ENCODE peak calls at places on chromosomes 7 and 10, in four cellular contexts. O, A, T and W are unnamed samples. For H3K36me3, the result is how much of the 10 kb centered on the place peaks cover.

GRCh38 chr7:2523941-2524807 is 4.6 kb downstream of the LFNG start:
- DNase-seq in O (peak), A (peak), T (peak), W (peak)

GRCh38 chr10:110363572-110364411 is 59.1 kb upstream of the SMNDC1 start:
- DNase-seq in O (no peak), A (no peak), T (no peak), W (peak)

GRCh38 chr10:131088619-131089018 is 222.9 kb downstream of the TCERG1L start:
- DNase-seq in O (no peak), A (peak), T (no peak), W (no peak)

GRCh38 chr10:90879062-90879461 is 7.3 kb downstream of the RPP30 start:
- DNase-seq in O (no peak), A (no peak), T (no peak), W (no peak)

GRCh38 chr7:105352018-105352612 is 36.6 kb downstream of the SRPK2 start:
- DNase-seq in O (peak), A (no peak), T (peak), W (peak)

GRCh38 chr10:42961156-42961589 is 115.7 kb upstream of the RET start:
- DNase-seq in O (no peak), A (no peak), T (no peak), W (no peak)

GRCh38 chr7:108045669-108046068 is 42.7 kb upstream of the LAMB1 start:
- DNase-seq in O (no peak), A (no peak), T (peak), W (no peak)

GRCh38 chr10:124883510-124884321 is 58.2 kb upstream of the ZRANB1 start:
- DNase-seq in O (no peak), A (no peak), T (no peak), W (no peak)

GRCh38 chr10:103025696-103026095 is 107.6 kb downstream of the CNNM2 start:
- DNase-seq in O (no peak), A (no peak), T (no peak), W (no peak)

GRCh38 chr7:30633223-30633622 is 38.5 kb downstream of the GARS1 start:
- DNase-seq in O (no peak), A (no peak), T (no peak), W (no peak)

GRCh38 chr7:122137291-122138077 is 6.6 kb downstream of the AASS start:
- DNase-seq in O (no peak), A (no peak), T (peak), W (no peak)

GRCh38 chr7:77378584-77378983 is 37.6 kb downstream of the GSAP start:
- DNase-seq in O (no peak), A (no peak), T (no peak), W (no peak)

GRCh38 chr7:1666779-1667565 is 3.1 kb upstream of the ELFN1 start:
- DNase-seq in O (no peak), A (peak), T (no peak), W (no peak)

GRCh38 chr7:81206217-81206616 is 287.4 kb upstream of the SEMA3C start:
- DNase-seq in O (no peak), A (no peak), T (no peak), W (no peak)

GRCh38 chr10:22629126-22629525 is 85.3 kb downstream of the PIP4K2A start:
- DNase-seq in O (peak), A (no peak), T (no peak), W (no peak)

GRCh38 chr10:70296406-70296899 is 12.6 kb upstream of the NPFFR1 start:
- DNase-seq in O (peak), A (no peak), T (peak), W (peak)

GRCh38 chr7:67788689-67789088 is 792.1 kb downstream of the TYW1 start:
- DNase-seq in O (no peak), A (no peak), T (no peak), W (no peak)

GRCh38 chr10:15738237-15738928 is 18.7 kb upstream of the ITGA8 start:
- DNase-seq in O (no peak), A (no peak), T (no peak), W (no peak)

GRCh38 chr10:91412688-91413087 is 2.5 kb downstream of the HECTD2 start:
- DNase-seq in O (no peak), A (peak), T (no peak), W (no peak)

GRCh38 chr7:139159900-139160675 is 50.6 kb upstream of the ZC3HAV1 start:
- DNase-seq in O (peak), A (no peak), T (no peak), W (no peak)

GRCh38 chr10:45001382-45002148 is 842 bp downstream of the ZNF22 start:
- DNase-seq in O (peak), A (peak), T (peak), W (peak)
- TF ChIP-seq CTCF in O (no peak), A (peak), T (peak), W (no peak)

GRCh38 chr7:157850481-157851444 is 514.0 kb downstream of the DNAJB6 start:
- DNase-seq in O (no peak), A (no peak), T (no peak), W (no peak)

GRCh38 chr7:157853076-157853788 is 516.4 kb downstream of the DNAJB6 start:
- DNase-seq in O (no peak), A (no peak), T (no peak), W (no peak)

GRCh38 chr7:157853789-157854065 is 516.9 kb downstream of the DNAJB6 start:
- DNase-seq in O (no peak), A (no peak), T (no peak), W (no peak)

GRCh38 chr7:157849726-157850125 is 512.9 kb downstream of the DNAJB6 start:
- DNase-seq in O (no peak), A (no peak), T (no peak), W (no peak)

GRCh38 chr7:157851501-157852067 is 514.8 kb downstream of the DNAJB6 start:
- DNase-seq in O (peak), A (no peak), T (no peak), W (no peak)
- TF ChIP-seq EZH2 in O (no peak), A (no peak), T (no peak), W (no peak)

GRCh38 chr7:100467638-100468373 is 3.7 kb upstream of the SPACDR start:
- DNase-seq in O (no peak), A (no peak), T (no peak), W (no peak)

GRCh38 chr7:100472121-100472851 is 6.7 kb downstream of the TSC22D4 start:
- DNase-seq in O (no peak), A (no peak), T (no peak), W (no peak)

GRCh38 chr7:100471021-100471420 is 7.0 kb upstream of the SPACDR start:
- DNase-seq in O (no peak), A (no peak), T (no peak), W (no peak)

GRCh38 chr7:100466830-100467605 is 3.0 kb upstream of the SPACDR start:
- DNase-seq in O (no peak), A (no peak), T (no peak), W (no peak)

DNA sequence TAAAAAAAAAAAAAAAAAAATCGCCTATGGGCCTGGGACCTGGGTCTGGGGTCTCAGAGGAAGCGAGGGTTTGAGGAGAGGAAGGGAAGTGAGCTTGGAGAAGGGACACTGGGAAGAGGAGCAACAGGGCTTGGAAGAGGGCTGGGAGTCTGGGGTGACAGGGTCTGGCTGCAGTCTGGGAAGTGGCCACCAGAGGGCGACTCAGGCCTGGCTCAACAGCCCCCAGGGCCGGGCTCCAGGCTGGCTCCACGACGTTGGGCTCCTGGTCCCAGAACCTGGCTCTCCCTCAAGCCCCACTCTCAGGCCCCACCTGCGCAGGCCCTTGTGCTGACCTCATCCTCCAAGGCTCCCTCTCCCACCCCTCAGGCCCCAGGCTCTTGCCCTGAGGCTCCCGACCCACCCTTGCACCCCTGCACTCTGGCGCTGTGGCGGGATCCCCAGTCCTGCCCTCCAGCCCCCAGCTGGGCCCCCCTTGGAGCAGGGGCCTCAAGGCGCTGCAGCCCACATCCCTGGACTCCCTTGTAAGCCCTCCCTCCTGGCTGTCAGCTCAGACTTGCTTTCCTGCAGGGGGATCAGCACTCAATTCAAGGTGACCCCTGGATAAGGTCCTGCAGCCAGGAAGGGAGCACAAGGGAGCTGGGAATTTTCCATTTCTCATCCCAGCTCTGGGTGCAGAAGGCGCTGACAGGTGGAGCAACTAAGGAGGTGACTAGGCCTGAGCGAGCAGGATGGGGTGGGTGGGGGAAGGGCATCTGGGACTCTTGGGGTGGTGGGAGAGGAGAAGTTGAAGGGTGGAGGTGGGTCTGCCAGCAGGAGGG is 5.4 kb upstream of the SPACDR start:
- DNase-seq in O (peak), A (peak), T (peak), W (peak)
- H3K36me3 ChIP-seq in O (under half), A (under half), T (under half), W (under half)

DNA sequence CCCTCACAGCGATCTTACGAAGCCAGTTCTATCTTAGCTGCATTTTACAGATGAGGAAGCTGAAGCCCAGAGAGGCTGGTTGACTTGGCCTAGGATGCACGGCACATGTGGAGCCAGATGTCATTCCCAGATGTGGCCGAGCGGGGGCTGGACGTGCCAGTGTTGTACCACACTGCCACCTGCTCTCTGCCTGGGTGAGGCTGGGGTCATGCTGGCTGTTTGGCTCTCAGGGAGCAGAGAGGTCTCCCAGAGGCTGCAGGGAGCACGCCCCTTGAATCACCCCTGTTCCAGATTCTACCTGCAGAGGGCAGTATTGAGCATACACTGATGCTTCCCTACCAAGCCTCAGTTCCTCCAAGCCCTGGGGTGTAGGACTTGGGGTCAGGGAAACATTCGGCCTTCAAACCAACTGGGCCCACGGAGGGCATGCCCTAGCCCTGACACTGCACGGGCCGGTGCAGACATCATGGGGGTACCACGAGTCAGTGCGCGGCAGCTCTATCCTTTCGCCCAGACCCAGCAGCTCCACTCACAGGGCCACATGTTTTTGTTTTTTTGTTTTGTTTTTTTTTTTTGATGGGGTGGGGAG is 3.8 kb upstream of the GTF2IRD1 start:
- DNase-seq in O (peak), A (peak), T (peak), W (no peak)
- TF ChIP-seq CTCF in O (peak), A (peak), T (peak), W (peak)

GRCh38 chr7:157609516-157609915 is 272.7 kb downstream of the DNAJB6 start:
- DNase-seq in O (no peak), A (no peak), T (no peak), W (no peak)
- TF ChIP-seq EZH2 in O (no peak), A (no peak), T (no peak), W (no peak)

GRCh38 chr7:8881916-8882315 is 448.5 kb downstream of the NXPH1 start:
- DNase-seq in O (no peak), A (peak), T (no peak), W (no peak)
- H3K36me3 ChIP-seq in O (under half), A (under half), T (under half), W (under half)

GRCh38 chr7:55552320-55553086 is 19.8 kb downstream of the VOPP1 start:
- DNase-seq in O (peak), A (no peak), T (peak), W (no peak)

GRCh38 chr7:55549457-55549856 is 22.8 kb downstream of the VOPP1 start:
- DNase-seq in O (no peak), A (no peak), T (no peak), W (no peak)

GRCh38 chr7:55550838-55551537 is 21.3 kb downstream of the VOPP1 start:
- DNase-seq in O (no peak), A (no peak), T (no peak), W (no peak)

GRCh38 chr7:55548295-55548731 is 24.0 kb downstream of the VOPP1 start:
- DNase-seq in O (no peak), A (no peak), T (no peak), W (no peak)

GRCh38 chr7:55550010-55550409 is 22.3 kb downstream of the VOPP1 start:
- DNase-seq in O (peak), A (no peak), T (peak), W (no peak)
- TF ChIP-seq CTCF in O (peak), A (peak), T (peak), W (no peak)

DNA sequence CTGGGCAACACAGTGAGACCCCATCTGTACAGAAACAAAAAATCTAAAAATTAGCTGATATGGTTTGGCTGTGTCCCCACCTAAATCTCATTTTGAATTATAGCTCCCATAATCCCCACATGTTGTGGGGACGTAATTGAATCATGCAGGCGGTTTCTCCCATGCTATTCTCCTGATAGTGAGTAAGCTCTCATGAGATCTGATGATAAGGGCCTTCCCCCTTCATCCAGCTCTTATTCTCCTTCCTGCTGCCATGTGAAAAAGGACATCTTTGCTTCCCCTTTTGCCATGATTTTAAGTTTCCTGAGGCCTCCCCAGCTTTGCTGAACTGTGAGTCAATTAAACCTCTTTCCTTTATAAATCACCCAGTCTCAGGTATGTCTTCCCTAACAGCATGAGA is 136.5 kb downstream of the SFMBT2 start:
- DNase-seq in O (no peak), A (no peak), T (no peak), W (no peak)
- TF ChIP-seq EZH2 in O (no peak), A (no peak), T (no peak), W (no peak)

DNA sequence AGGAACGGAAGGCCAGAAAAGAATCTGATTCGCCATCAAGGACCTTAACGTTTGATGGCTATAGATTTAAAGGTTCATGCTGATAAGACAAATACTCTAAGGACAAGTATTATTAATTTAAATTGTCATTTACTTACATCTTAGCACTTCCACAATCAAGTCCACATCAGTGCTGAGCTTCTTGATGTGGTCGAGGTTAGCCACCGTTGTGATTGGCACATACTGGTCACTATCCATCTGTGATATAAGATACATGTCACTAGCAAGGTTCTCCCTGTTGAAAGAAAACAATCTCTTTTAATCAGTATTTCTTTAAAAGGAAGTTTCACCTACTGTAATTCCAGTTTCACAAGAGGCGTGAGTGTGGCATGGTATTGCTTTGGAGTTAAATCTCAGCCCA is 88.7 kb downstream of the LARP4B start:
- DNase-seq in O (no peak), A (no peak), T (no peak), W (no peak)
- H3K36me3 ChIP-seq in O (under half), A (under half), T (under half), W (under half)

GRCh38 chr7:45984386-45985295 is 63.6 kb upstream of the IGFBP3 start:
- DNase-seq in O (peak), A (no peak), T (no peak), W (no peak)
- TF ChIP-seq CTCF in O (peak), A (no peak), T (no peak), W (peak)